ENCODE peak calls at places on chromosome 3, in eight cellular contexts. L, P, S, C, B, T, I and R are unnamed samples.

GRCh38 chr3:36956155-36956554 is 11.3 kb upstream of the TRANK1 start:
- DNase-seq in I (no peak), B (no peak), C (no peak), S (no peak), T (no peak), L (no peak), P (no peak), R (no peak)

GRCh38 chr3:127691974-127692373 is 19.2 kb downstream of the ABTB1 start:
- DNase-seq in T (no peak), L (no peak), B (no peak), C (no peak), P (no peak), S (no peak), I (no peak), R (no peak)

GRCh38 chr3:135329479-135329878 is 534.4 kb downstream of the EPHB1 start:
- DNase-seq in C (no peak), S (no peak), I (no peak), B (no peak), P (no peak), L (peak), T (peak), R (no peak)

GRCh38 chr3:46575577-46576222 is 9.6 kb upstream of the LRRC2 start:
- DNase-seq in P (peak), S (no peak), C (no peak), T (no peak), L (no peak), B (no peak), I (no peak), R (no peak)

GRCh38 chr3:30035935-30036567 is 570.4 kb upstream of the TGFBR2 start:
- DNase-seq in C (no peak), L (no peak), B (no peak), S (no peak), P (no peak), T (no peak), I (no peak), R (no peak)

GRCh38 chr3:44439499-44440295 is 37.8 kb downstream of the ZNF445 start:
- DNase-seq in I (peak), L (no peak), P (peak), B (peak), C (peak), T (peak), S (no peak), R (peak)

GRCh38 chr3:8903191-8903590 is 60.1 kb downstream of the RAD18 start:
- DNase-seq in B (no peak), C (no peak), T (no peak), I (no peak), L (no peak), S (no peak), P (no peak), R (no peak)

GRCh38 chr3:132064114-132064513 is 29.3 kb upstream of the CPNE4 start:
- DNase-seq in T (no peak), P (peak), B (no peak), L (no peak), I (no peak), C (no peak), S (no peak), R (no peak)

GRCh38 chr3:178536271-178537079 is at the start of gene KCNMB2:
- DNase-seq in P (peak), B (no peak), S (no peak), L (peak), T (no peak), I (no peak), C (no peak), R (peak)

GRCh38 chr3:72535789-72536188 is 312.5 kb downstream of the SHQ1 start:
- DNase-seq in S (no peak), P (no peak), L (no peak), I (no peak), T (no peak), B (no peak), C (no peak), R (no peak)

GRCh38 chr3:86989611-86990010 is 1.3 kb downstream of the VGLL3 start:
- DNase-seq in I (no peak), B (no peak), S (no peak), C (no peak), P (no peak), L (no peak), T (no peak), R (no peak)

GRCh38 chr3:151581046-151581445 is 120.2 kb upstream of the IGSF10 start:
- DNase-seq in S (no peak), C (no peak), B (no peak), I (no peak), L (no peak), T (no peak), P (no peak), R (no peak)

GRCh38 chr3:150146891-150147761 is 176.4 kb upstream of the PFN2 start:
- DNase-seq in L (no peak), T (no peak), S (peak), C (no peak), I (no peak), P (no peak), B (no peak), R (no peak)

GRCh38 chr3:185688808-185689207 is 102.7 kb downstream of the SENP2 start:
- DNase-seq in B (peak), L (no peak), P (peak), T (peak), S (no peak), I (no peak), C (no peak), R (no peak)

GRCh38 chr3:42891042-42891441 is 14.9 kb upstream of the ZNF662 start:
- DNase-seq in C (no peak), L (no peak), T (no peak), P (peak), B (no peak), I (no peak), S (no peak), R (no peak)